ENCODE peak calls at places on chromosomes 1 and 21, in seven cellular contexts. One of them, this sample, is unnamed.

GRCh38 chr1:97524211-97524610 is 396.6 kb downstream of the DPYD start:
- DNase-seq in CD4-positive, alpha-beta memory T cell: no peak
- DNase-seq in EH: no peak
- DNase-seq in adrenal gland: no peak
- DNase-seq in AG20443: no peak
- DNase-seq in AG08396: no peak
- DNase-seq in stimulated activated CD4-positive, alpha-beta T cell treated with anti-CD3 and anti-CD28 coated beads, Interleukin-2, amount 100 ng/mL, for 24 hours: no peak
- DNase-seq in this sample: no peak

GRCh38 chr1:2466834-2467554 is 9.1 kb upstream of the PLCH2 start:
- DNase-seq in CD4-positive, alpha-beta memory T cell: no peak
- DNase-seq in EH: no peak
- DNase-seq in adrenal gland: no peak
- DNase-seq in AG20443: no peak
- DNase-seq in AG08396: no peak
- DNase-seq in stimulated activated CD4-positive, alpha-beta T cell treated with anti-CD3 and anti-CD28 coated beads, Interleukin-2, amount 100 ng/mL, for 24 hours: peak; percentile 39
- DNase-seq in this sample: no peak

GRCh38 chr21:28538987-28539622 is 453.6 kb downstream of the LTN1 start:
- DNase-seq in CD4-positive, alpha-beta memory T cell: no peak
- DNase-seq in EH: peak; percentile 94
- DNase-seq in adrenal gland: no peak
- DNase-seq in AG20443: no peak
- DNase-seq in AG08396: no peak
- DNase-seq in stimulated activated CD4-positive, alpha-beta T cell treated with anti-CD3 and anti-CD28 coated beads, Interleukin-2, amount 100 ng/mL, for 24 hours: no peak
- DNase-seq in this sample: no peak

GRCh38 chr1:1374068-1374860 is 743 bp downstream of the AURKAIP1 start:
- DNase-seq in CD4-positive, alpha-beta memory T cell: no peak
- DNase-seq in EH: no peak
- DNase-seq in adrenal gland: no peak
- DNase-seq in AG20443: no peak
- DNase-seq in AG08396: no peak
- DNase-seq in stimulated activated CD4-positive, alpha-beta T cell treated with anti-CD3 and anti-CD28 coated beads, Interleukin-2, amount 100 ng/mL, for 24 hours: no peak
- DNase-seq in this sample: peak; percentile 57

GRCh38 chr21:42319368-42319767 is 4.2 kb upstream of the TFF3 start:
- DNase-seq in CD4-positive, alpha-beta memory T cell: no peak
- DNase-seq in EH: no peak
- DNase-seq in adrenal gland: no peak
- DNase-seq in AG20443: no peak
- DNase-seq in AG08396: no peak
- DNase-seq in stimulated activated CD4-positive, alpha-beta T cell treated with anti-CD3 and anti-CD28 coated beads, Interleukin-2, amount 100 ng/mL, for 24 hours: no peak
- DNase-seq in this sample: no peak

GRCh38 chr1:7225711-7226505 is 440.7 kb downstream of the CAMTA1 start:
- DNase-seq in CD4-positive, alpha-beta memory T cell: no peak
- DNase-seq in EH: peak; percentile 42
- DNase-seq in adrenal gland: no peak
- DNase-seq in AG20443: no peak
- DNase-seq in AG08396: no peak
- DNase-seq in stimulated activated CD4-positive, alpha-beta T cell treated with anti-CD3 and anti-CD28 coated beads, Interleukin-2, amount 100 ng/mL, for 24 hours: no peak
- DNase-seq in this sample: no peak

GRCh38 chr1:24438423-24438901 is 22.9 kb downstream of the NIPAL3 start:
- DNase-seq in CD4-positive, alpha-beta memory T cell: no peak
- DNase-seq in EH: peak; percentile 43
- DNase-seq in adrenal gland: no peak
- DNase-seq in AG20443: peak; percentile 62
- DNase-seq in AG08396: no peak
- DNase-seq in stimulated activated CD4-positive, alpha-beta T cell treated with anti-CD3 and anti-CD28 coated beads, Interleukin-2, amount 100 ng/mL, for 24 hours: no peak
- DNase-seq in this sample: no peak

GRCh38 chr21:28899220-28899619 is 93.5 kb downstream of the LTN1 start:
- DNase-seq in CD4-positive, alpha-beta memory T cell: no peak
- DNase-seq in EH: no peak
- DNase-seq in adrenal gland: no peak
- DNase-seq in AG20443: no peak
- DNase-seq in AG08396: no peak
- DNase-seq in stimulated activated CD4-positive, alpha-beta T cell treated with anti-CD3 and anti-CD28 coated beads, Interleukin-2, amount 100 ng/mL, for 24 hours: no peak
- DNase-seq in this sample: no peak

GRCh38 chr21:35226960-35227741 is 178.0 kb upstream of the RUNX1 start:
- DNase-seq in CD4-positive, alpha-beta memory T cell: peak; percentile 69
- DNase-seq in EH: no peak
- DNase-seq in adrenal gland: no peak
- DNase-seq in AG20443: no peak
- DNase-seq in AG08396: no peak
- DNase-seq in stimulated activated CD4-positive, alpha-beta T cell treated with anti-CD3 and anti-CD28 coated beads, Interleukin-2, amount 100 ng/mL, for 24 hours: peak; percentile 45
- DNase-seq in this sample: no peak

GRCh38 chr21:43207868-43208267 is 39.1 kb downstream of the CRYAA start:
- DNase-seq in CD4-positive, alpha-beta memory T cell: no peak
- DNase-seq in EH: no peak
- DNase-seq in adrenal gland: peak; percentile 17
- DNase-seq in AG20443: no peak
- DNase-seq in AG08396: no peak
- DNase-seq in stimulated activated CD4-positive, alpha-beta T cell treated with anti-CD3 and anti-CD28 coated beads, Interleukin-2, amount 100 ng/mL, for 24 hours: peak; percentile 1
- DNase-seq in this sample: no peak

GRCh38 chr1:48785869-48786268 is 9.2 kb upstream of the BEND5 start:
- DNase-seq in CD4-positive, alpha-beta memory T cell: no peak
- DNase-seq in EH: no peak
- DNase-seq in adrenal gland: no peak
- DNase-seq in AG20443: no peak
- DNase-seq in AG08396: no peak
- DNase-seq in stimulated activated CD4-positive, alpha-beta T cell treated with anti-CD3 and anti-CD28 coated beads, Interleukin-2, amount 100 ng/mL, for 24 hours: no peak
- DNase-seq in this sample: no peak

GRCh38 chr1:181251001-181251712 is 162.7 kb downstream of the IER5 start:
- DNase-seq in CD4-positive, alpha-beta memory T cell: no peak
- DNase-seq in EH: peak; percentile 51
- DNase-seq in adrenal gland: peak; percentile 46
- DNase-seq in AG20443: no peak
- DNase-seq in AG08396: peak; percentile 7
- DNase-seq in stimulated activated CD4-positive, alpha-beta T cell treated with anti-CD3 and anti-CD28 coated beads, Interleukin-2, amount 100 ng/mL, for 24 hours: no peak
- DNase-seq in this sample: no peak

GRCh38 chr1:197683280-197683679 is 92.0 kb downstream of the DENND1B start:
- DNase-seq in CD4-positive, alpha-beta memory T cell: no peak
- DNase-seq in EH: no peak
- DNase-seq in adrenal gland: no peak
- DNase-seq in AG20443: no peak
- DNase-seq in AG08396: no peak
- DNase-seq in stimulated activated CD4-positive, alpha-beta T cell treated with anti-CD3 and anti-CD28 coated beads, Interleukin-2, amount 100 ng/mL, for 24 hours: no peak
- DNase-seq in this sample: no peak

GRCh38 chr1:242017580-242018233 is 18.8 kb upstream of the MAP1LC3C start:
- DNase-seq in CD4-positive, alpha-beta memory T cell: peak; percentile 10
- DNase-seq in EH: peak; percentile 55
- DNase-seq in adrenal gland: peak; percentile 72
- DNase-seq in AG20443: peak; percentile 80
- DNase-seq in AG08396: peak; percentile 52
- DNase-seq in stimulated activated CD4-positive, alpha-beta T cell treated with anti-CD3 and anti-CD28 coated beads, Interleukin-2, amount 100 ng/mL, for 24 hours: peak; percentile 35
- DNase-seq in this sample: peak; percentile 55

GRCh38 chr1:2569060-2569459 is 12.9 kb downstream of the TNFRSF14 start:
- DNase-seq in CD4-positive, alpha-beta memory T cell: no peak
- DNase-seq in EH: no peak
- DNase-seq in adrenal gland: no peak
- DNase-seq in AG20443: no peak
- DNase-seq in AG08396: no peak
- DNase-seq in stimulated activated CD4-positive, alpha-beta T cell treated with anti-CD3 and anti-CD28 coated beads, Interleukin-2, amount 100 ng/mL, for 24 hours: no peak
- DNase-seq in this sample: no peak

GRCh38 chr1:210381934-210382333 is 53.2 kb downstream of the HHAT start:
- DNase-seq in CD4-positive, alpha-beta memory T cell: no peak
- DNase-seq in EH: no peak
- DNase-seq in adrenal gland: no peak
- DNase-seq in AG20443: no peak
- DNase-seq in AG08396: no peak
- DNase-seq in stimulated activated CD4-positive, alpha-beta T cell treated with anti-CD3 and anti-CD28 coated beads, Interleukin-2, amount 100 ng/mL, for 24 hours: no peak
- DNase-seq in this sample: no peak

GRCh38 chr1:37514350-37515184 is at the start of gene MEAF6:
- DNase-seq in CD4-positive, alpha-beta memory T cell: peak; percentile 86
- DNase-seq in EH: peak; percentile 88
- DNase-seq in adrenal gland: peak; percentile 81
- DNase-seq in AG20443: peak; percentile 99
- DNase-seq in AG08396: peak; percentile 97
- DNase-seq in stimulated activated CD4-positive, alpha-beta T cell treated with anti-CD3 and anti-CD28 coated beads, Interleukin-2, amount 100 ng/mL, for 24 hours: peak; percentile 84
- DNase-seq in this sample: peak; percentile 77

GRCh38 chr1:33351281-33351660 is 30.4 kb upstream of the A3GALT2 start:
- DNase-seq in CD4-positive, alpha-beta memory T cell: no peak
- DNase-seq in EH: no peak
- DNase-seq in adrenal gland: no peak
- DNase-seq in AG20443: no peak
- DNase-seq in AG08396: no peak
- DNase-seq in stimulated activated CD4-positive, alpha-beta T cell treated with anti-CD3 and anti-CD28 coated beads, Interleukin-2, amount 100 ng/mL, for 24 hours: no peak
- DNase-seq in this sample: no peak

GRCh38 chr1:83511327-83511726 is 487.6 kb downstream of the TTLL7 start:
- DNase-seq in CD4-positive, alpha-beta memory T cell: no peak
- DNase-seq in EH: peak; percentile 55
- DNase-seq in adrenal gland: no peak
- DNase-seq in AG20443: no peak
- DNase-seq in AG08396: no peak
- DNase-seq in stimulated activated CD4-positive, alpha-beta T cell treated with anti-CD3 and anti-CD28 coated beads, Interleukin-2, amount 100 ng/mL, for 24 hours: no peak
- DNase-seq in this sample: no peak

GRCh38 chr1:22484741-22485140 is 33.1 kb downstream of the ZBTB40 start:
- DNase-seq in CD4-positive, alpha-beta memory T cell: no peak
- DNase-seq in EH: no peak
- DNase-seq in adrenal gland: no peak
- DNase-seq in AG20443: no peak
- DNase-seq in AG08396: no peak
- DNase-seq in stimulated activated CD4-positive, alpha-beta T cell treated with anti-CD3 and anti-CD28 coated beads, Interleukin-2, amount 100 ng/mL, for 24 hours: no peak
- DNase-seq in this sample: no peak

GRCh38 chr1:210446479-210446878 is 117.8 kb downstream of the HHAT start:
- DNase-seq in CD4-positive, alpha-beta memory T cell: peak; percentile 53
- DNase-seq in EH: peak; percentile 67
- DNase-seq in adrenal gland: peak; percentile 55
- DNase-seq in AG20443: no peak
- DNase-seq in AG08396: no peak
- DNase-seq in stimulated activated CD4-positive, alpha-beta T cell treated with anti-CD3 and anti-CD28 coated beads, Interleukin-2, amount 100 ng/mL, for 24 hours: peak; percentile 83
- DNase-seq in this sample: no peak

GRCh38 chr1:29824025-29824424 is 587.7 kb downstream of the PTPRU start:
- DNase-seq in CD4-positive, alpha-beta memory T cell: no peak
- DNase-seq in EH: no peak
- DNase-seq in adrenal gland: no peak
- DNase-seq in AG20443: no peak
- DNase-seq in AG08396: no peak
- DNase-seq in stimulated activated CD4-positive, alpha-beta T cell treated with anti-CD3 and anti-CD28 coated beads, Interleukin-2, amount 100 ng/mL, for 24 hours: no peak
- DNase-seq in this sample: no peak

GRCh38 chr1:158037876-158038359 is 44.5 kb downstream of the KIRREL1 start:
- DNase-seq in CD4-positive, alpha-beta memory T cell: no peak
- DNase-seq in EH: peak; percentile 91
- DNase-seq in adrenal gland: peak; percentile 71
- DNase-seq in AG20443: peak; percentile 61
- DNase-seq in AG08396: no peak
- DNase-seq in stimulated activated CD4-positive, alpha-beta T cell treated with anti-CD3 and anti-CD28 coated beads, Interleukin-2, amount 100 ng/mL, for 24 hours: no peak
- DNase-seq in this sample: peak; percentile 23

GRCh38 chr1:78168306-78168705 is 122.5 kb downstream of the GIPC2 start:
- DNase-seq in CD4-positive, alpha-beta memory T cell: no peak
- DNase-seq in EH: peak; percentile 51
- DNase-seq in adrenal gland: no peak
- DNase-seq in AG20443: no peak
- DNase-seq in AG08396: peak; percentile 9
- DNase-seq in stimulated activated CD4-positive, alpha-beta T cell treated with anti-CD3 and anti-CD28 coated beads, Interleukin-2, amount 100 ng/mL, for 24 hours: no peak
- DNase-seq in this sample: no peak

GRCh38 chr21:34926784-34927548 is 122.1 kb downstream of the RUNX1 start:
- DNase-seq in CD4-positive, alpha-beta memory T cell: no peak
- DNase-seq in EH: peak; percentile 62
- DNase-seq in adrenal gland: no peak
- DNase-seq in AG20443: peak; percentile 53
- DNase-seq in AG08396: no peak
- DNase-seq in stimulated activated CD4-positive, alpha-beta T cell treated with anti-CD3 and anti-CD28 coated beads, Interleukin-2, amount 100 ng/mL, for 24 hours: no peak
- DNase-seq in this sample: no peak

This sample was measured in ovary.